ENCODE peak calls at places on chromosomes 2 and 18, in eight cellular contexts. L is H9, X is heart right ventricle, J is uterus, U is tibial artery, G is OCI-LY7, R is NT2/D1, Z is ovary. D is an unnamed sample.

GRCh38 chr18:22912835-22913234 is 20.3 kb upstream of the RBBP8 start:
- DNase-seq in L (no peak), X (no peak), J (no peak), U (no peak), G (no peak), R (no peak), Z (no peak), D (no peak)

GRCh38 chr2:121090088-121090715 is 194.8 kb downstream of the TFCP2L1 start:
- DNase-seq in L (no peak), X (no peak), J (no peak), U (peak; percentile 3), G (no peak), R (no peak), Z (no peak), D (no peak)

GRCh38 chr18:45775241-45775676 is 50.2 kb upstream of the SIGLEC15 start:
- DNase-seq in L (peak; percentile 69), X (peak; percentile 84), J (peak; percentile 49), U (peak; percentile 64), G (no peak), R (peak; percentile 76), Z (peak; percentile 58), D (peak; percentile 86)

GRCh38 chr2:224638338-224638823 is 53.2 kb upstream of the CUL3 start:
- DNase-seq in L (no peak), X (no peak), J (no peak), U (no peak), G (peak; percentile 77), R (no peak), Z (no peak), D (no peak)

GRCh38 chr2:48601349-48601748 is 16.3 kb upstream of the GTF2A1L start:
- DNase-seq in L (peak; percentile 66), X (peak; percentile 8), J (no peak), U (no peak), G (peak; percentile 8), R (peak; percentile 35), Z (no peak), D (no peak)

GRCh38 chr2:164960159-164960558 is 4.8 kb upstream of the SLC38A11 start:
- DNase-seq in L (no peak), X (no peak), J (no peak), U (no peak), G (no peak), R (no peak), Z (no peak), D (no peak)

GRCh38 chr2:172228177-172228785 is 125.6 kb upstream of the DLX2 start:
- DNase-seq in L (no peak), X (no peak), J (no peak), U (no peak), G (no peak), R (no peak), Z (peak; percentile 12), D (no peak)

GRCh38 chr2:200786826-200787225 is 24.9 kb upstream of the BZW1 start:
- DNase-seq in L (no peak), X (no peak), J (no peak), U (no peak), G (no peak), R (no peak), Z (no peak), D (peak; percentile 57)

GRCh38 chr2:186503827-186504606 is 18.0 kb downstream of the ZC3H15 start:
- DNase-seq in L (no peak), X (no peak), J (no peak), U (no peak), G (peak; percentile 39), R (no peak), Z (no peak), D (no peak)

GRCh38 chr18:55672574-55673361 is 84.8 kb upstream of the TCF4 start:
- DNase-seq in L (no peak), X (peak; percentile 4), J (no peak), U (no peak), G (no peak), R (no peak), Z (no peak), D (no peak)

GRCh38 chr18:74546751-74547530 is 12.6 kb downstream of the CNDP1 start:
- DNase-seq in L (no peak), X (peak; percentile 75), J (peak; percentile 47), U (peak; percentile 52), G (no peak), R (no peak), Z (no peak), D (no peak)

GRCh38 chr2:241799522-241800197 is 9.3 kb upstream of the NEU4 start:
- DNase-seq in L (no peak), X (no peak), J (no peak), U (no peak), G (no peak), R (no peak), Z (peak; percentile 7), D (peak; percentile 62)

GRCh38 chr2:241607162-241607885 is 29.6 kb downstream of the THAP4 start:
- DNase-seq in L (no peak), X (no peak), J (no peak), U (no peak), G (no peak), R (no peak), Z (no peak), D (no peak)

GRCh38 chr2:38627400-38627799 is 24.7 kb upstream of the HNRNPLL start:
- DNase-seq in L (no peak), X (no peak), J (no peak), U (no peak), G (no peak), R (no peak), Z (no peak), D (no peak)

GRCh38 chr2:64524604-64525322 is 635 bp downstream of the AFTPH start:
- DNase-seq in L (peak; percentile 48), X (peak; percentile 7), J (peak; percentile 20), U (peak; percentile 34), G (peak; percentile 59), R (peak; percentile 33), Z (no peak), D (no peak)

GRCh38 chr2:104472076-104472475 is 381.8 kb upstream of the POU3F3 start:
- DNase-seq in L (no peak), X (no peak), J (no peak), U (no peak), G (no peak), R (no peak), Z (no peak), D (no peak)

GRCh38 chr18:9737814-9738160 is 29.7 kb downstream of the RAB31 start:
- DNase-seq in L (no peak), X (no peak), J (no peak), U (no peak), G (no peak), R (no peak), Z (no peak), D (no peak)

GRCh38 chr2:188065386-188065785 is 226.3 kb upstream of the GULP1 start:
- DNase-seq in L (peak; percentile 31), X (no peak), J (no peak), U (no peak), G (no peak), R (no peak), Z (no peak), D (no peak)
- H3K4me1 ChIP-seq in L (no peaks in the 10 kb centered on the region), X (no peaks in the 10 kb centered on the region), J (no peaks in the 10 kb centered on the region), U (no peaks in the 10 kb centered on the region), G (no peaks in the 10 kb centered on the region), R (no peaks in the 10 kb centered on the region), Z (no peaks in the 10 kb centered on the region), D (no peaks in the 10 kb centered on the region)

GRCh38 chr2:233336541-233336940 is 17.8 kb upstream of the DGKD start:
- DNase-seq in L (no peak), X (no peak), J (no peak), U (no peak), G (no peak), R (no peak), Z (no peak), D (no peak)

GRCh38 chr2:233331536-233331935 is 22.8 kb upstream of the DGKD start:
- DNase-seq in L (no peak), X (peak; percentile 71), J (peak; percentile 46), U (peak; percentile 78), G (peak; percentile 93), R (no peak), Z (no peak), D (peak; percentile 86)

GRCh38 chr2:233338046-233338445 is 16.2 kb upstream of the DGKD start:
- DNase-seq in L (no peak), X (no peak), J (no peak), U (no peak), G (no peak), R (no peak), Z (no peak), D (no peak)

GRCh38 chr2:233332125-233332524 is 22.2 kb upstream of the DGKD start:
- DNase-seq in L (no peak), X (no peak), J (no peak), U (no peak), G (no peak), R (no peak), Z (no peak), D (no peak)

DNA sequence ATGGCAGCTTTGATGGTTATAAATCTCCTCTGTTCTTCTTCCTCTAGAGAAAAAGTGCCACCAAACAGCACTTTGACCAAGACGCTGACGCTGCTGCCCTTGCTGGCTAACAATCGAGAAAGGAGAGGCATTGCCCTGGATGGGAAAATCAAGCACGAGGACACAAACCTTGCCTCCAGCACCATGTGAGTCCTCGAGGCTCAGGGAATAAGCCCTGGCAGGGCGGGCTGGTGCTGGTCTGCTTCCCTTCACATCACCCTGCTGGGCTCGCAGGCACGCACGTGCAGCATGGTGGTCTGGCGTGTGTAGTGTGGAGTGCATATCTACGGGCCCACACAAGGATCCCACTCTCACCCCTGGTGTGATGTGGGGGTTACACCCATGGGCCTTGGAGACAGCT is 19.4 kb upstream of the DGKD start:
- DNase-seq in L (no peak), X (no peak), J (no peak), U (no peak), G (no peak), R (no peak), Z (no peak), D (no peak)
- H3K4me1 ChIP-seq in L (peaks cover under 1% of the 10 kb centered on the region), X (no peaks in the 10 kb centered on the region), J (no peaks in the 10 kb centered on the region), U (no peaks in the 10 kb centered on the region), G (peaks cover 15% of the 10 kb centered on the region), R (peaks cover 2% of the 10 kb centered on the region), Z (no peaks in the 10 kb centered on the region), D (no peaks in the 10 kb centered on the region)

GRCh38 chr2:217734999-217735398 is 267.8 kb downstream of the TNS1 start:
- DNase-seq in L (no peak), X (no peak), J (no peak), U (no peak), G (no peak), R (no peak), Z (no peak), D (no peak)
- H3K4me1 ChIP-seq in L (no peaks in the 10 kb centered on the region), X (peaks cover 57% of the 10 kb centered on the region), J (no peaks in the 10 kb centered on the region), U (peaks cover 85% of the 10 kb centered on the region), G (no peaks in the 10 kb centered on the region), R (no peaks in the 10 kb centered on the region), Z (no peaks in the 10 kb centered on the region), D (no peaks in the 10 kb centered on the region)

GRCh38 chr2:127638361-127639110 is 7.4 kb upstream of the GPR17 start:
- DNase-seq in L (peak; percentile 95), X (no peak), J (peak; percentile 69), U (no peak), G (no peak), R (no peak), Z (no peak), D (no peak)

GRCh38 chr2:127637725-127638252 is 8.2 kb upstream of the GPR17 start:
- DNase-seq in L (peak; percentile 82), X (peak; percentile 76), J (peak; percentile 73), U (no peak), G (no peak), R (peak; percentile 75), Z (no peak), D (no peak)

GRCh38 chr2:127637236-127637630 is 8.7 kb upstream of the GPR17 start:
- DNase-seq in L (no peak), X (no peak), J (no peak), U (no peak), G (no peak), R (no peak), Z (no peak), D (no peak)

GRCh38 chr2:127640082-127641072 is 5.6 kb upstream of the GPR17 start:
- DNase-seq in L (peak; percentile 74), X (no peak), J (no peak), U (no peak), G (peak; percentile 79), R (no peak), Z (no peak), D (no peak)

GRCh38 chr2:127639111-127639474 is 6.9 kb upstream of the GPR17 start:
- DNase-seq in L (no peak), X (no peak), J (no peak), U (no peak), G (no peak), R (no peak), Z (no peak), D (no peak)
- H3K4me1 ChIP-seq in L (no peaks in the 10 kb centered on the region), X (peaks cover 99% of the 10 kb centered on the region), J (peaks cover 10% of the 10 kb centered on the region), U (peaks cover 46% of the 10 kb centered on the region), G (peaks cover 11% of the 10 kb centered on the region), R (peaks cover 47% of the 10 kb centered on the region), Z (peaks cover 4% of the 10 kb centered on the region), D (no peaks in the 10 kb centered on the region)